ENCODE peak calls at places on chromosome 16, in four cellular contexts. L is cardiac muscle cell, Y is ovary, K is GM12865. A is an unnamed sample.

GRCh38 chr16:88349903-88350900 is 32.6 kb upstream of the ZNF469 start:
- DNase-seq in Y (no peak), K (no peak), L (no peak), A (no peak)

GRCh38 chr16:74998481-74999207 is at the start of gene ZNRF1:
- DNase-seq in Y (peak; percentile 91), L (peak; percentile 92), K (peak; percentile 95), A (peak; percentile 95)

GRCh38 chr16:72561-73537 is at the start of gene RHBDF1:
- DNase-seq in K (peak; percentile 28), L (peak; percentile 83), Y (peak; percentile 79), A (peak; percentile 74)

GRCh38 chr16:67407176-67407787 is 9.0 kb downstream of the ZDHHC1 start:
- DNase-seq in Y (no peak), L (no peak), K (no peak), A (no peak)

GRCh38 chr16:8776193-8776592 is 21.2 kb downstream of the TMEM186 start:
- DNase-seq in L (no peak), Y (no peak), K (no peak), A (no peak)

GRCh38 chr16:30746638-30747160 is 1.5 kb upstream of the PHKG2 start:
- DNase-seq in L (no peak), K (no peak), Y (no peak), A (no peak)

GRCh38 chr16:11139624-11140375 is 116.2 kb downstream of the SOCS1 start:
- DNase-seq in L (no peak), K (no peak), Y (no peak), A (no peak)

GRCh38 chr16:61900482-61900881 is 135.8 kb downstream of the CDH8 start:
- DNase-seq in Y (no peak), K (no peak), L (no peak), A (no peak)

GRCh38 chr16:59249049-59249448 is 514.9 kb upstream of the GOT2 start:
- DNase-seq in Y (no peak), K (no peak), L (peak; percentile 20), A (no peak)

GRCh38 chr16:54934536-54935410 is 4.1 kb downstream of the IRX5 start:
- DNase-seq in Y (no peak), K (no peak), L (peak; percentile 90), A (peak; percentile 39)

GRCh38 chr16:24497405-24497804 is 42.0 kb upstream of the RBBP6 start:
- DNase-seq in Y (no peak), K (no peak), L (peak; percentile 23), A (no peak)
- TF ChIP-seq CTCF in Y (no peak), K (no peak), L (no peak), A (no peak)

GRCh38 chr16:57729182-57729484 is 6.4 kb upstream of the KATNB1 start:
- DNase-seq in K (no peak), L (no peak), Y (no peak), A (no peak)
- TF ChIP-seq CTCF in K (no peak), L (no peak), Y (no peak), A (no peak)

GRCh38 chr16:82846806-82847205 is 220.0 kb downstream of the CDH13 start:
- DNase-seq in Y (no peak), K (no peak), L (no peak), A (no peak)
- TF ChIP-seq CTCF in Y (no peak), K (no peak), L (no peak), A (no peak)

DNA sequence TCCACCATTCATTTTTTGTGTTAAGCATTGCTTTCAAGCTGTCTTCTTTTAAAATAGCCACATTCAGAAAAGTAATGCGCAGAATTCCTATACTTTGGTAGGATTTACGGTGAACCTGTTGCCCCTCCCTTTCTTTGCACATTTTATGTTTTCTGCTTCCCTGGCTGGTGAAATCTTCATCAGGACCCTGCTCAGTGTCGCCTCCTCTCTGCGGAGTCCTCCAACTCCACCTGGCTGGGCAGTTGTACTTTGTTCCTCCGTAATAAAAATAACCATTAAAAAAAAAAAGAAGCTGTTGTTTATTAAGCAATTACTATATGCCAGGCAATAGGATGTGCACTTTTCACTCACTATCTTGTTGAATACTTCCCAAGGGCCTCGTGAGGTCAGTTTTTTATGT is 2.9 kb downstream of the UMOD start:
- DNase-seq in L (no peak), Y (no peak), K (no peak), A (no peak)
- TF ChIP-seq CTCF in L (no peak), Y (no peak), K (no peak), A (no peak)

DNA sequence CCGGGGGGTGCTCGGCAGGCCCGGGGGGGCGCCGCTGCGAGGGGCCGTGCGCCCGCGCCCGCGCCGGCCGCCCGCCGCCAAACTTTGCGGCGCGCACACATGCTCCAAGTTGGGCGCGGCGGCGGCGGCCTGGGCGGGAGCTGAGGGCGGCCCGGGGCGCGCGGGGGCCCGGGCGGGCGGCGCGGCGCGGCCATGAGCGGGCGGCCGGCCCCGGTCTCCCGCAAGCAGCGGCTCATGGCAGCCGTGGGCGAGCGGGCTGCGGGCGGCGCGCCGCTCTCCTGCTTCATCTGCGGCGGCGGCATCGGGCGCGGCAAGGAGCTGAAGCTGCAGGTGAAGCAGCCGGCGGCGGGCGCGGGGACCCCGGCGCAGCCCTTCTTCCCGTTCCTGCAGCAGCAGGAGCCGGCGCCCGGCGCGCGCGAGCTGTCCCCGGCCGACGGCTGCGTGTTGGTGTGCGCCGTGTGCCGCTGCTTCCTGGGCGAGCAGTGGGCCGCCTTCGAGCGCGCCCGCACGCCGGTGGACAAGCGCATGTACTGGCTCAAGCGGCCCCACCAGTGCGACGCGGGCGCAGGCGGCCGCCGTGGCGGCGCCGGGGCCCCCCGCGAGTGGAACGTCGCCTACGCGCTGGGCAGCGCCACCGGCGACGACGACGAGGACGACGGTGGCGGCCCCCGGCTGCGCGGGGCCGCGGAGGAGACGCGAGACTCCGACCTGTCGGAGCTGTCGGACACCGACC is 57.2 kb upstream of the CIBAR2 start:
- DNase-seq in L (peak; percentile 64), Y (peak; percentile 66), K (no peak), A (peak; percentile 69)
- TF ChIP-seq CTCF in L (no peak), Y (no peak), K (no peak), A (no peak)

DNA sequence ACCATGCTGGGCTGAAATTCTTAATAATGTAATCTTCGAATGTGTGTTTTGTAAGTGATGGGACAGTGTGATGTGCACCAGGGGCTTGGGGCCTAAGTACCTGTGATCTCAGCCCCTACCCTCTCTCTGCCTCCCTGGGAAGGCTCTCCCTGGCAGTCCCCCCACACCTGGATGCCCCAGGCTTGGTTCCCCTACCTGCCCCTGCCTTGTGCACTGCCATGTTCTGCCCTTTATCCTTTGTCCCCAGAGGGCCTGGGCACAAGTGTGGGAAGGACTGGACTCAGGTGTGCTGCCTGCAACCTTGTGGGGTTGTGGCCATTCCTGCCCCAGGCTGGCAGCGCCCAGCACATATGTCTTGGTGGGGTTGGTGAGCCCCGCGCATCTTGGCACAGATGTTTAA is 55.4 kb upstream of the CREBBP start:
- DNase-seq in Y (no peak), K (no peak), L (no peak), A (no peak)
- TF ChIP-seq CTCF in Y (no peak), K (no peak), L (no peak), A (no peak)

DNA sequence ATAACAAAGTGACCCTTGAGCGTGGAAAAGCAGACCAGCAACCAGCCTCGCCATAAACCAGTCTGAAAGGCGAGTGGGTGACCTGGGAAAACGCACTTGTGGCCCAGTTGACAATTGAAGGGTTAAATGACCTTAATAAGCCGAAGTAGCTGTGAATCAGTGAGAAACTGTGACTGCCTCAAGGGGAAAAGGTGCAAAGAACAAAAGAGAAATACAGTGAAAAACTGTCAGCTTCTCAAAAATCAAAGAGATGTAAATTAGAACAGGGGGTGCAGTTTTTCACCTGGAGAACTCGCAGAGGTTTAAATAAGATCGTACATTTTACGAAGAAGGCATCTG is 124.1 kb downstream of the CMIP start:
- DNase-seq in K (no peak), Y (no peak), L (no peak), A (no peak)
- TF ChIP-seq CTCF in K (no peak), Y (no peak), L (no peak), A (no peak)

A was measured in GM13976.